ENCODE peak calls at places on chromosome 19, in four cellular contexts. D is HepG2, P is suprapubic skin, O is H1. L is an unnamed sample.

GRCh38 chr19:48636859-48637448 is at the start of gene DBP:
- DNase-seq in D (no peak), P (no peak), O (peak), L (no peak)

GRCh38 chr19:49758292-49758691 is 4.8 kb downstream of the TSKS start:
- DNase-seq in D (no peak), P (no peak), O (no peak), L (no peak)

GRCh38 chr19:46616631-46617322 is 8.1 kb downstream of the PTGIR start:
- DNase-seq in D (peak), P (no peak), O (peak), L (no peak)

GRCh38 chr19:40465025-40465780 is at the start of gene BLVRB:
- DNase-seq in D (peak), P (no peak), O (no peak), L (no peak)

GRCh38 chr19:14775855-14776254 is 2.5 kb downstream of the ADGRE2 start:
- DNase-seq in D (no peak), P (peak), O (peak), L (no peak)

GRCh38 chr19:49348305-49349188 is 13.3 kb downstream of the CD37 start:
- DNase-seq in D (no peak), P (no peak), O (no peak), L (no peak)

GRCh38 chr19:42442833-42443232 is at the start of gene CXCL17:
- DNase-seq in D (no peak), P (no peak), O (no peak), L (no peak)

GRCh38 chr19:22332924-22333323 is 46.7 kb downstream of the ZNF729 start:
- DNase-seq in D (no peak), P (peak), O (no peak), L (peak)

GRCh38 chr19:45250832-45251451 is at the start of gene MARK4:
- DNase-seq in D (no peak), P (no peak), O (peak), L (no peak)

GRCh38 chr19:34493038-34493648 is 11.6 kb downstream of the WTIP start:
- DNase-seq in D (no peak), P (no peak), O (no peak), L (no peak)

GRCh38 chr19:54517483-54517882 is 14.9 kb downstream of the LAIR2 start:
- DNase-seq in D (peak), P (no peak), O (peak), L (no peak)

GRCh38 chr19:16235811-16236710 is 38.4 kb downstream of the AP1M1 start:
- DNase-seq in D (no peak), P (no peak), O (no peak), L (no peak)

GRCh38 chr19:55689366-55690108 is 14.5 kb downstream of the EPN1 start:
- DNase-seq in D (no peak), P (no peak), O (no peak), L (no peak)

GRCh38 chr19:13965926-13966683 is 13.8 kb downstream of the DCAF15 start:
- DNase-seq in D (no peak), P (no peak), O (no peak), L (no peak)

GRCh38 chr19:51726049-51726448 is 2.3 kb upstream of the HAS1 start:
- DNase-seq in D (no peak), P (peak), O (no peak), L (no peak)

GRCh38 chr19:31418055-31418454 is 68.8 kb upstream of the TSHZ3 start:
- DNase-seq in D (no peak), P (no peak), O (peak), L (no peak)

GRCh38 chr19:55549500-55550320 is 4.4 kb upstream of the SBK3 start:
- DNase-seq in D (peak), P (no peak), O (peak), L (no peak)

GRCh38 chr19:42396248-42396541 is 6.1 kb upstream of the CNFN start:
- DNase-seq in D (no peak), P (no peak), O (no peak), L (no peak)

GRCh38 chr19:39307822-39308530 is 11.8 kb downstream of the IFNL1 start:
- DNase-seq in D (no peak), P (peak), O (peak), L (no peak)

GRCh38 chr19:55005684-55006488 is 32.2 kb downstream of the GP6 start:
- DNase-seq in D (peak), P (no peak), O (no peak), L (no peak)

GRCh38 chr19:45496349-45496953 is 396 bp downstream of the RTN2 start:
- DNase-seq in D (no peak), P (no peak), O (peak), L (no peak)

GRCh38 chr19:37074819-37075362 is 3.3 kb upstream of the ZNF420 start:
- DNase-seq in D (no peak), P (no peak), O (no peak), L (no peak)

GRCh38 chr19:38120471-38121030 is 103.5 kb downstream of the DPF1 start:
- DNase-seq in D (no peak), P (no peak), O (no peak), L (no peak)

GRCh38 chr19:48999481-49000325 is 6.0 kb downstream of the RUVBL2 start:
- DNase-seq in D (no peak), P (no peak), O (peak), L (no peak)

GRCh38 chr19:55225415-55225958 is 3.1 kb downstream of the TMEM86B start:
- DNase-seq in D (no peak), P (no peak), O (no peak), L (no peak)

GRCh38 chr19:53311044-53311443 is 22.5 kb upstream of the ZNF845 start:
- DNase-seq in D (no peak), P (no peak), O (no peak), L (no peak)

GRCh38 chr19:38062959-38063786 is 156.2 kb downstream of the SIPA1L3 start:
- DNase-seq in D (no peak), P (no peak), O (no peak), L (no peak)

GRCh38 chr19:12155324-12155723 is 1.2 kb downstream of the ZNF625 start:
- DNase-seq in D (no peak), P (no peak), O (no peak), L (no peak)

GRCh38 chr19:46976845-46977320 is 42.8 kb upstream of the NPAS1 start:
- DNase-seq in D (no peak), P (no peak), O (no peak), L (no peak)

GRCh38 chr19:4575978-4576933 is 16.8 kb upstream of the SEMA6B start:
- DNase-seq in D (peak), P (no peak), O (peak), L (no peak)

GRCh38 chr19:33736787-33737186 is 59.9 kb upstream of the KCTD15 start:
- DNase-seq in D (no peak), P (no peak), O (no peak), L (no peak)

GRCh38 chr19:3360494-3361383 is 5.6 kb upstream of the NFIC start:
- DNase-seq in D (no peak), P (peak), O (peak), L (no peak)

GRCh38 chr19:38385804-38386257 is 2.0 kb downstream of the GGN start:
- DNase-seq in D (no peak), P (no peak), O (no peak), L (no peak)

GRCh38 chr19:10431254-10431942 is 11.1 kb downstream of the PDE4A start:
- DNase-seq in D (no peak), P (no peak), O (peak), L (no peak)

GRCh38 chr19:41792513-41793413 is 3.6 kb upstream of the CEACAM3 start:
- DNase-seq in D (peak), P (no peak), O (peak), L (no peak)

DNA sequence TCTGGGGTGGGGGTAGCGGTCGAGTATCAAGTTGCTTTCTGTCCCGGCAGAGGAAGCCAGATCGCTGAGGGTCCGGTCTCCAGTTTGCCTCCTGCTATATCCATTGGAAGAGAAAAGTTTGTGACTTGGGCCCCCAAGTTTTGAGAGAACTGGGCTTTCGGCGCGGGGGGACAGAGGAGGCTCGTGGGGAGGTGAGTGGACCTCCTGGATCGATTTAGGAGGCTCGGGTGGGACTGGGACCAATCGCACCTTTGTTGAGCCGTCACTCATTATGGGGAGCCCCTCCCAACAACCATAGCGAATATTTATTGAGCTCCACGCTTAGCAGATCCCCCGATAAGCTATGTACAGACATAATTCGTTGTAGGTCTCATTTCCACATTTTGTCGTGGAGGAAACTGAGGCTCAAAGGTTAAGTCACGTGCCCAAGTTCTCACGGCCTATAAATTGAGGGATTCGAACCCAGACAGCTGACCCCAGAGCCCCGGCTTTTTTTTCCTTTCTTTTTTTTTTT is 909 bp downstream of the RFXANK start:
- DNase-seq in D (no peak), P (no peak), O (no peak), L (no peak)
- TF ChIP-seq POLR2AphosphoS5 in D (no peak), P (no peak), O (no peak), L (no peak)

DNA sequence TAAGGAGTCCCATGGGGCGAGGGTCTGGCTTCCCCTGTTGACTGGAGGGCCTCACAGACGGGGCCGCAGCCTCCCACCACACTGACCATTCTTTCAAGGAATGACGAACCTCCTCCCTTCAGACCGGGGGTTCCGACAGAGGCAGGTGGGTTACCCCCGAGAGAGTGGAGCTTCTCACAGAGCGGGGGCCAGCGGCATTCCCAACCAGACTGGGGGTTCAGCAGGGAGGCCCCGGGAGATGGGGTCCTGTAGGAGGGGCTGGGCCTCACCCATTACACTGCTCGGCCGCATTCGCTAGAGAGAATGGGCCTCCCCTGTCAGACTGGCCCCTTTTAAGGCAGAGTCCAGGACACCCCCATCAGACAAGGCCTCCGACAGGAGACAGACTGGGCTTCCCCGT is 15.6 kb upstream of the C2CD4C start:
- DNase-seq in D (no peak), P (no peak), O (no peak), L (no peak)
- TF ChIP-seq CTCF in D (no peak), P (no peak), O (no peak), L (no peak)

GRCh38 chr19:2278504-2279158 is 3.3 kb downstream of the PEAK3 start:
- DNase-seq in D (no peak), P (no peak), O (no peak), L (no peak)
- TF ChIP-seq POLR2AphosphoS5 in D (no peak), P (no peak), O (no peak), L (no peak)

DNA sequence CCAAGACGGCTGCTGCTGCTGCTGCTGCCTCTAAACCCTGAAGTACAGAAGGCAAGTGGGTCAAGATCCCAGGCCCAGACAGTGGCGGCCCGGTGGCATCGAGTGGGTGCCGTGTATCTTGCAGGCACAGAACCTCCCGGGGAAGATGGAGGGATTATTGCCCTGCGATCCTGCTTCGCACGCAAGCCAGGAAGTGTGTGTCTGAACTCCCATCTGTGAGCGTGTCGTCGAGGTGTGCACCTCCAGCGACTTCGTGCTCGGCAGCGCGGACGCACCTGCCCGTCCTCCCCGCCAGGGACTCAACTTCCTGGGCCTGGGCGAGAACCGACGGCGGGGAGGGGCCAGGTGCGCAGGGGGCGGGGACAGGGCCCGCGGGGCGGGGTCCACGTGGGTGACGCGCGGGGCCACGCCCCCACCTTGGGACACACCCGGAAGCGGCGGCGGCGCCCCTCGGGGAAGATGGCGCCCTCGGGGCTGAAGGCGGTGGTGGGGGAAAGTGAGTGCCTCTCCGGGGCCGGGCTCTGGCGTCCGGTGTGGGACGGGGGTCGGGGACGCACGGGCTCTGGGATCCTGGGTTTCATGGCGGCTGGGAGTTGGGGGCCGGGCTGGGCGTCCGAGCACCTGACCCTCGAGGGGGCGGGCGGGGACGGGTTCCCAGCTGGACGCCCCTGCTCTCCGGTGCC is at the start of gene STXBP2:
- DNase-seq in D (peak), P (no peak), O (peak), L (no peak)
- TF ChIP-seq CTCF in D (no peak), P (no peak), O (peak), L (no peak)

DNA sequence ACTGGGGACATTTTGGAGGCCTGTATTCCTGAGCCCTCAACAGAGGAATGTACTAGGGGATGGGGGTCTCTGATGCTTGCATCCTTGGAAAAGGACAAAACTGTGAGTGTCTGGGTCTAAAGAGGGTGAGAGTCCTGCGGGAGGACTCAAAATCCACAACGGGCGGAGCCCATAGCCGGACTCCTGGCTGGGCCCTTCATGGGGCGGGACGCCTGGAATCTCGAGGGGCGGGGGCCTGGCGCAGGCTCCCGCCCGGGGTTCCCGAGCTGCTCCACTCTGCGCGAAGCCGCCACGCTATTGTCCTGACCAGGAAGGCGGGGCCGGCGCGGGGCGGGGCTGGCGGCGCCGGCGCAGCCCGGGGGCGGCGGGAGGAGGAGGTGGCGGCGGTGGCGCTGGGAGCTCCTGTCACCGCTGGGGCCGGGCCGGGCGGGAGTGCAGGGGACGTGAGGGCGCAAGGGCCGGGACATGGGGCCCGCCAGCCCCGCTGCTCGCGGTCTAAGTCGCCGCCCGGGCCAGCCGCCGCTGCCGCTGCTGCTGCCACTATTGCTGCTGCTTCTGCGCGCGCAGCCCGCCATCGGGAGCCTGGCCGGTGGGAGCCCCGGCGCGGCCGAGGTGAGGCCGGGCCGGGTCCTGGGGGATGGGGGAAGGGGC is at the start of gene APLP1:
- DNase-seq in D (peak), P (no peak), O (peak), L (no peak)
- TF ChIP-seq POLR2AphosphoS5 in D (no peak), P (no peak), O (no peak), L (no peak)

L was measured in esophagus muscularis mucosa.